ENCODE peak calls at places on chromosomes 5 and 9, in ten cellular contexts. N is NCI-H1105; F is GM12891; J is stimulated activated effector memory CD8-positive, alpha-beta T cell treated with anti-CD3 and anti-CD28 coated beads, Interleukin-12 subunit alpha, Interleukin-12 subunit beta, amount 100 ng/mL, for 72 hours; S is stimulated activated CD8-positive, alpha-beta memory T cell treated with anti-CD3 and anti-CD28 coated beads, Interleukin-4, amount 100 ng/mL, for 1 hour; L is OCI-LY7; Z is HTR-8/SVneo; P is posterior cingulate gyrus; O is ELF-1; D is PC-9. R is an unnamed sample.

GRCh38 chr5:151174612-151175101 is 17.1 kb upstream of the ANXA6 start:
- DNase-seq in N (peak; percentile 22), F (no peak), J (no peak), S (no peak), L (no peak), Z (no peak), P (no peak), O (peak; percentile 46), D (no peak), R (no peak)

GRCh38 chr9:72160446-72161123 is 11.3 kb downstream of the GDA start:
- DNase-seq in N (no peak), F (no peak), J (no peak), S (no peak), L (no peak), Z (no peak), P (no peak), O (no peak), D (no peak), R (no peak)

GRCh38 chr5:143890475-143890874 is 78.5 kb downstream of the HMHB1 start:
- DNase-seq in N (peak; percentile 77), F (no peak), J (no peak), S (no peak), L (no peak), Z (no peak), P (no peak), O (no peak), D (no peak), R (peak; percentile 54)

GRCh38 chr5:107919969-107920368 is 249.2 kb upstream of the EFNA5 start:
- DNase-seq in N (no peak), F (no peak), J (peak; percentile 61), S (no peak), L (no peak), Z (no peak), P (no peak), O (no peak), D (no peak), R (no peak)

GRCh38 chr5:54624671-54625583 is 107.4 kb downstream of the SNX18 start:
- DNase-seq in N (no peak), F (no peak), J (no peak), S (no peak), L (no peak), Z (no peak), P (no peak), O (no peak), D (no peak), R (no peak)

GRCh38 chr9:114259800-114260523 is 62.9 kb upstream of the ORM1 start:
- DNase-seq in N (no peak), F (no peak), J (no peak), S (no peak), L (no peak), Z (no peak), P (no peak), O (no peak), D (no peak), R (no peak)

GRCh38 chr5:10562202-10563131 is 1.4 kb upstream of the ANKRD33B start:
- DNase-seq in N (no peak), F (peak; percentile 44), J (no peak), S (no peak), L (peak; percentile 70), Z (no peak), P (no peak), O (peak; percentile 48), D (no peak), R (no peak)

GRCh38 chr5:30041831-30042385 is 1151.6 kb upstream of the CDH6 start:
- DNase-seq in N (no peak), F (no peak), J (no peak), S (no peak), L (no peak), Z (no peak), P (no peak), O (no peak), D (no peak), R (no peak)

GRCh38 chr9:93255994-93256877 is 72.3 kb downstream of the WNK2 start:
- DNase-seq in N (no peak), F (no peak), J (no peak), S (no peak), L (no peak), Z (no peak), P (no peak), O (no peak), D (no peak), R (no peak)

GRCh38 chr9:35859310-35859994 is 10.7 kb downstream of the OR13J1 start:
- DNase-seq in N (peak; percentile 30), F (no peak), J (peak; percentile 45), S (no peak), L (no peak), Z (no peak), P (peak; percentile 53), O (no peak), D (no peak), R (no peak)

GRCh38 chr9:126386088-126386487 is 59.5 kb downstream of the MVB12B start:
- DNase-seq in N (no peak), F (no peak), J (no peak), S (no peak), L (peak; percentile 11), Z (peak; percentile 21), P (no peak), O (peak; percentile 51), D (no peak), R (no peak)

GRCh38 chr5:133679534-133679933 is 67.2 kb upstream of the FSTL4 start:
- DNase-seq in N (no peak), F (no peak), J (no peak), S (no peak), L (no peak), Z (no peak), P (no peak), O (no peak), D (no peak), R (no peak)

GRCh38 chr5:56290378-56291057 is 57.4 kb upstream of the ANKRD55 start:
- DNase-seq in N (no peak), F (no peak), J (no peak), S (no peak), L (no peak), Z (no peak), P (no peak), O (no peak), D (no peak), R (no peak)

GRCh38 chr9:126051446-126052130 is 275.0 kb upstream of the MVB12B start:
- DNase-seq in N (no peak), F (no peak), J (no peak), S (no peak), L (no peak), Z (no peak), P (peak; percentile 5), O (no peak), D (no peak), R (no peak)

GRCh38 chr9:128246471-128246870 is 29.3 kb downstream of the GOLGA2 start:
- DNase-seq in N (no peak), F (no peak), J (no peak), S (no peak), L (no peak), Z (no peak), P (no peak), O (no peak), D (no peak), R (no peak)

GRCh38 chr9:87447547-87448432 is 49.9 kb upstream of the DAPK1 start:
- DNase-seq in N (no peak), F (no peak), J (no peak), S (no peak), L (no peak), Z (no peak), P (no peak), O (no peak), D (no peak), R (no peak)

GRCh38 chr5:1519631-1520141 is 4.1 kb downstream of the LPCAT1 start:
- DNase-seq in N (no peak), F (no peak), J (peak; percentile 46), S (no peak), L (no peak), Z (no peak), P (peak; percentile 14), O (peak; percentile 0), D (no peak), R (no peak)

GRCh38 chr5:128538249-128539037 is 398 bp upstream of the FBN2 start:
- DNase-seq in N (no peak), F (no peak), J (no peak), S (no peak), L (no peak), Z (peak; percentile 79), P (peak; percentile 26), O (peak; percentile 76), D (no peak), R (no peak)

GRCh38 chr5:150070277-150070638 is 16.1 kb downstream of the CSF1R start:
- DNase-seq in N (no peak), F (no peak), J (no peak), S (no peak), L (no peak), Z (no peak), P (no peak), O (peak; percentile 67), D (no peak), R (no peak)